ENCODE peak calls at places on chromosomes 11 and 22, in six cellular contexts. One of them, this sample, is unnamed.

GRCh38 chr22:43387815-43388214 is 24.0 kb upstream of the MPPED1 start:
- DNase-seq in cardiac fibroblast: no peak
- DNase-seq in neural crest cell: no peak
- DNase-seq in GM13976: no peak
- DNase-seq in heart left ventricle: no peak
- DNase-seq in spleen: no peak
- DNase-seq in this sample: no peak

GRCh38 chr11:100981196-100981824 is 148.3 kb downstream of the PGR start:
- DNase-seq in cardiac fibroblast: no peak
- DNase-seq in heart left ventricle: no peak
- DNase-seq in neural crest cell: no peak
- DNase-seq in GM13976: no peak
- DNase-seq in spleen: no peak
- DNase-seq in this sample: no peak

GRCh38 chr11:122398167-122398566 is 257.4 kb upstream of the UBASH3B start:
- DNase-seq in cardiac fibroblast: peak
- DNase-seq in GM13976: no peak
- DNase-seq in neural crest cell: no peak
- DNase-seq in spleen: no peak
- DNase-seq in heart left ventricle: no peak
- DNase-seq in this sample: peak

GRCh38 chr11:110179064-110179463 is 85.9 kb downstream of the ZC3H12C start:
- DNase-seq in cardiac fibroblast: no peak
- DNase-seq in heart left ventricle: no peak
- DNase-seq in neural crest cell: no peak
- DNase-seq in GM13976: no peak
- DNase-seq in spleen: peak
- DNase-seq in this sample: no peak

GRCh38 chr11:64835616-64836447 is 8.6 kb downstream of the CDC42BPG start:
- DNase-seq in cardiac fibroblast: no peak
- DNase-seq in neural crest cell: no peak
- DNase-seq in spleen: no peak
- DNase-seq in GM13976: no peak
- DNase-seq in heart left ventricle: no peak
- DNase-seq in this sample: no peak

GRCh38 chr11:69572233-69572860 is 68.6 kb upstream of the CCND1 start:
- DNase-seq in cardiac fibroblast: no peak
- DNase-seq in spleen: no peak
- DNase-seq in neural crest cell: no peak
- DNase-seq in heart left ventricle: no peak
- DNase-seq in GM13976: no peak
- DNase-seq in this sample: no peak

GRCh38 chr22:32175751-32176644 is 16.9 kb upstream of the C22orf42 start:
- DNase-seq in spleen: no peak
- DNase-seq in cardiac fibroblast: no peak
- DNase-seq in heart left ventricle: no peak
- DNase-seq in GM13976: no peak
- DNase-seq in neural crest cell: peak
- DNase-seq in this sample: no peak

GRCh38 chr11:57275582-57275981 is 38.5 kb upstream of the APLNR start:
- DNase-seq in GM13976: no peak
- DNase-seq in spleen: no peak
- DNase-seq in heart left ventricle: peak
- DNase-seq in neural crest cell: no peak
- DNase-seq in cardiac fibroblast: peak
- DNase-seq in this sample: no peak

GRCh38 chr11:125407046-125407445 is 89.0 kb downstream of the FEZ1 start:
- DNase-seq in heart left ventricle: no peak
- DNase-seq in GM13976: no peak
- DNase-seq in cardiac fibroblast: no peak
- DNase-seq in spleen: peak
- DNase-seq in neural crest cell: no peak
- DNase-seq in this sample: no peak

GRCh38 chr11:113314065-113314388 is 356 bp upstream of the TTC12 start:
- DNase-seq in neural crest cell: no peak
- DNase-seq in heart left ventricle: no peak
- DNase-seq in GM13976: no peak
- DNase-seq in spleen: no peak
- DNase-seq in cardiac fibroblast: no peak
- DNase-seq in this sample: no peak
- TF ChIP-seq CTCF in neural crest cell: no peak
- TF ChIP-seq CTCF in heart left ventricle: no peak
- TF ChIP-seq CTCF in GM13976: no peak
- TF ChIP-seq CTCF in spleen: no peak
- TF ChIP-seq CTCF in cardiac fibroblast: no peak
- TF ChIP-seq CTCF in this sample: no peak

DNA sequence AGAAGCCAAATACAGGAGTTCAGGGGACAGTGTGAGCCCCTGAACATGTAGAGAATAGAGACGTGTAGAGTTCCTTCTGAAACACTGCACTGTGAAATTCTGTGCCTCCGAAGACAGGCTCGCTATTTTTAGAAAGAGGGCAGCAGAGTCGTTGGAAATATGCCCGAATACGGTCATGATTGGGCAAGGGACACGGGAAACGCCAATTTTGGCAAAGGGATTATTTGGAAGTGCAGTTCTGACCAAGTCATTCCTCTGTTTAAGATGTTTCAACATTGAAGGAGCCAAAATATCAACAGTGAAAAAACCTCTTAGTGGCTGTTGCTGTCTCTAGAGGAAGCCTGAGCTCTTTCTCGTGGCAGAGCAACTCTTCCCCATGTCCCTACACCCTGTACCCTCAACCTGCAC is 9.5 kb upstream of the CBX6 start:
- DNase-seq in heart left ventricle: peak
- DNase-seq in cardiac fibroblast: peak
- DNase-seq in neural crest cell: no peak
- DNase-seq in spleen: no peak
- DNase-seq in GM13976: no peak
- DNase-seq in this sample: no peak
- TF ChIP-seq CTCF in heart left ventricle: no peak
- TF ChIP-seq CTCF in cardiac fibroblast: no peak
- TF ChIP-seq CTCF in neural crest cell: no peak
- TF ChIP-seq CTCF in spleen: no peak
- TF ChIP-seq CTCF in GM13976: no peak
- TF ChIP-seq CTCF in this sample: no peak

GRCh38 chr11:28976012-28976800 is 868.0 kb downstream of the METTL15 start:
- DNase-seq in cardiac fibroblast: no peak
- DNase-seq in heart left ventricle: no peak
- DNase-seq in GM13976: no peak
- DNase-seq in spleen: no peak
- DNase-seq in neural crest cell: no peak
- DNase-seq in this sample: no peak
- TF ChIP-seq CTCF in cardiac fibroblast: no peak
- TF ChIP-seq CTCF in heart left ventricle: no peak
- TF ChIP-seq CTCF in GM13976: no peak
- TF ChIP-seq CTCF in spleen: no peak
- TF ChIP-seq CTCF in neural crest cell: no peak
- TF ChIP-seq CTCF in this sample: no peak

GRCh38 chr11:128522063-128522942 is 65.1 kb downstream of the ETS1 start:
- DNase-seq in neural crest cell: peak
- DNase-seq in heart left ventricle: peak
- DNase-seq in cardiac fibroblast: peak
- DNase-seq in GM13976: peak
- DNase-seq in spleen: peak
- DNase-seq in this sample: peak

GRCh38 chr11:128519353-128519752 is 68.0 kb downstream of the ETS1 start:
- DNase-seq in spleen: no peak
- DNase-seq in cardiac fibroblast: no peak
- DNase-seq in GM13976: no peak
- DNase-seq in neural crest cell: no peak
- DNase-seq in heart left ventricle: no peak
- DNase-seq in this sample: no peak

GRCh38 chr11:128521697-128522062 is 65.7 kb downstream of the ETS1 start:
- DNase-seq in cardiac fibroblast: no peak
- DNase-seq in spleen: peak
- DNase-seq in neural crest cell: peak
- DNase-seq in GM13976: peak
- DNase-seq in heart left ventricle: peak
- DNase-seq in this sample: no peak

GRCh38 chr11:128520206-128520885 is 67.0 kb downstream of the ETS1 start:
- DNase-seq in GM13976: no peak
- DNase-seq in heart left ventricle: no peak
- DNase-seq in spleen: no peak
- DNase-seq in cardiac fibroblast: no peak
- DNase-seq in neural crest cell: no peak
- DNase-seq in this sample: no peak

GRCh38 chr11:128520886-128521696 is 66.3 kb downstream of the ETS1 start:
- DNase-seq in cardiac fibroblast: no peak
- DNase-seq in spleen: peak
- DNase-seq in heart left ventricle: no peak
- DNase-seq in GM13976: no peak
- DNase-seq in neural crest cell: no peak
- DNase-seq in this sample: no peak
- TF ChIP-seq CTCF in cardiac fibroblast: no peak
- TF ChIP-seq CTCF in spleen: no peak
- TF ChIP-seq CTCF in heart left ventricle: no peak
- TF ChIP-seq CTCF in GM13976: no peak
- TF ChIP-seq CTCF in neural crest cell: peak
- TF ChIP-seq CTCF in this sample: no peak

This sample was measured in GM13977.